ENCODE peak calls at places on chromosomes 1 and 21, in five cellular contexts. S, P, Y, I and H are unnamed samples.

GRCh38 chr1:89724369-89725015 is 91.6 kb downstream of the LRRC8C start:
- DNase-seq in Y (no peak), P (no peak), S (no peak), I (peak; percentile 43), H (peak; percentile 70)

GRCh38 chr1:62353853-62354252 is 34.6 kb upstream of the KANK4 start:
- DNase-seq in I (no peak), P (no peak), Y (no peak), S (no peak), H (no peak)

GRCh38 chr1:228416217-228416971 is at the start of gene TRIM17:
- DNase-seq in I (no peak), Y (peak; percentile 43), S (peak; percentile 24), P (no peak), H (peak; percentile 51)

GRCh38 chr21:33023574-33024277 is 2.0 kb upstream of the OLIG2 start:
- DNase-seq in Y (no peak), I (no peak), P (no peak), S (no peak), H (no peak)

GRCh38 chr1:18575620-18576019 is 55.0 kb upstream of the PAX7 start:
- DNase-seq in P (peak; percentile 69), Y (no peak), S (peak; percentile 59), I (peak; percentile 79), H (no peak)

GRCh38 chr1:100382657-100383056 is 30.4 kb downstream of the CDC14A start:
- DNase-seq in I (no peak), S (no peak), P (no peak), Y (no peak), H (no peak)

GRCh38 chr1:230778916-230779590 is 31.9 kb downstream of the CAPN9 start:
- DNase-seq in Y (no peak), P (no peak), S (no peak), I (no peak), H (no peak)

GRCh38 chr1:9300623-9301022 is 7.9 kb downstream of the SPSB1 start:
- DNase-seq in P (no peak), I (no peak), S (no peak), Y (no peak), H (no peak)

GRCh38 chr1:177181631-177182291 is 11.0 kb downstream of the BRINP2 start:
- DNase-seq in I (peak; percentile 61), S (peak; percentile 81), Y (peak; percentile 53), P (peak; percentile 90), H (no peak)

GRCh38 chr1:174358786-174359453 is 88.8 kb upstream of the GPR52 start:
- DNase-seq in Y (no peak), S (no peak), I (no peak), P (no peak), H (no peak)

GRCh38 chr1:245398180-245398579 is 243.4 kb downstream of the KIF26B start:
- DNase-seq in I (no peak), P (no peak), Y (no peak), S (no peak), H (no peak)

GRCh38 chr1:33410091-33410701 is 20.7 kb downstream of the PHC2 start:
- DNase-seq in S (peak; percentile 60), Y (peak; percentile 12), P (no peak), I (no peak), H (no peak)

GRCh38 chr1:13583592-13583963 is at the start of gene PDPN:
- DNase-seq in I (peak; percentile 69), P (peak; percentile 76), S (no peak), Y (no peak), H (no peak)

GRCh38 chr1:171141336-171142051 is 43.6 kb upstream of the FMO2 start:
- DNase-seq in P (no peak), Y (no peak), I (peak; percentile 51), S (peak; percentile 54), H (no peak)